ENCODE peak calls at places on chromosomes 13 and 19, in five cellular contexts. One of them, this sample, is unnamed.

GRCh38 chr19:6851359-6851758 is 36.0 kb upstream of the ADGRE1 start:
- DNase-seq in fibroblast of the aortic adventitia: no peak
- DNase-seq in left ventricle myocardium inferior: no peak
- DNase-seq in AG04450: no peak
- DNase-seq in A549: no peak
- DNase-seq in this sample: no peak

GRCh38 chr19:3366761-3367571 is 583 bp downstream of the NFIC start:
- DNase-seq in fibroblast of the aortic adventitia: no peak
- DNase-seq in A549: no peak
- DNase-seq in left ventricle myocardium inferior: peak
- DNase-seq in AG04450: no peak
- DNase-seq in this sample: peak

GRCh38 chr13:29154390-29154789 is 334.3 kb downstream of the MTUS2 start:
- DNase-seq in fibroblast of the aortic adventitia: no peak
- DNase-seq in left ventricle myocardium inferior: no peak
- DNase-seq in AG04450: no peak
- DNase-seq in A549: no peak
- DNase-seq in this sample: no peak

GRCh38 chr13:80157261-80157942 is 183.5 kb downstream of the SPRY2 start:
- DNase-seq in left ventricle myocardium inferior: no peak
- DNase-seq in A549: no peak
- DNase-seq in AG04450: no peak
- DNase-seq in fibroblast of the aortic adventitia: peak
- DNase-seq in this sample: no peak

GRCh38 chr19:50255115-50255514 is 51.7 kb downstream of the MYH14 start:
- DNase-seq in AG04450: no peak
- DNase-seq in fibroblast of the aortic adventitia: no peak
- DNase-seq in A549: no peak
- DNase-seq in left ventricle myocardium inferior: no peak
- DNase-seq in this sample: no peak

GRCh38 chr13:112078879-112079526 is 12.1 kb downstream of the SOX1 start:
- DNase-seq in AG04450: no peak
- DNase-seq in fibroblast of the aortic adventitia: no peak
- DNase-seq in left ventricle myocardium inferior: no peak
- DNase-seq in A549: no peak
- DNase-seq in this sample: no peak

GRCh38 chr13:108020027-108020426 is 195.3 kb downstream of the LIG4 start:
- DNase-seq in left ventricle myocardium inferior: no peak
- DNase-seq in A549: no peak
- DNase-seq in AG04450: no peak
- DNase-seq in fibroblast of the aortic adventitia: no peak
- DNase-seq in this sample: no peak

GRCh38 chr19:2207991-2208860 is 27.9 kb downstream of the PLEKHJ1 start:
- DNase-seq in left ventricle myocardium inferior: peak
- DNase-seq in fibroblast of the aortic adventitia: peak
- DNase-seq in AG04450: no peak
- DNase-seq in A549: peak
- DNase-seq in this sample: no peak

GRCh38 chr19:12564016-12564664 is 12.9 kb upstream of the ZNF564 start:
- DNase-seq in fibroblast of the aortic adventitia: peak
- DNase-seq in AG04450: peak
- DNase-seq in left ventricle myocardium inferior: peak
- DNase-seq in A549: peak
- DNase-seq in this sample: peak

GRCh38 chr19:39166571-39167391 is 30.0 kb upstream of the NCCRP1 start:
- DNase-seq in AG04450: no peak
- DNase-seq in left ventricle myocardium inferior: peak
- DNase-seq in fibroblast of the aortic adventitia: no peak
- DNase-seq in A549: no peak
- DNase-seq in this sample: no peak

GRCh38 chr13:112159575-112160547 is 92.9 kb downstream of the SOX1 start:
- DNase-seq in A549: no peak
- DNase-seq in fibroblast of the aortic adventitia: no peak
- DNase-seq in left ventricle myocardium inferior: no peak
- DNase-seq in AG04450: no peak
- DNase-seq in this sample: peak

GRCh38 chr13:113970810-113971470 is 2.9 kb downstream of the C13orf46 start:
- DNase-seq in A549: no peak
- DNase-seq in fibroblast of the aortic adventitia: peak
- DNase-seq in left ventricle myocardium inferior: peak
- DNase-seq in AG04450: peak
- DNase-seq in this sample: no peak

GRCh38 chr19:18291019-18291524 is 9.7 kb upstream of the JUND start:
- DNase-seq in fibroblast of the aortic adventitia: peak
- DNase-seq in A549: no peak
- DNase-seq in AG04450: no peak
- DNase-seq in left ventricle myocardium inferior: peak
- DNase-seq in this sample: no peak
- TF ChIP-seq CTCF in fibroblast of the aortic adventitia: no peak
- TF ChIP-seq CTCF in A549: no peak
- TF ChIP-seq CTCF in AG04450: no peak
- TF ChIP-seq CTCF in left ventricle myocardium inferior: no peak
- TF ChIP-seq CTCF in this sample: no peak

GRCh38 chr13:27182844-27183497 is 11.4 kb upstream of the USP12 start:
- DNase-seq in AG04450: no peak
- DNase-seq in A549: peak
- DNase-seq in fibroblast of the aortic adventitia: peak
- DNase-seq in left ventricle myocardium inferior: peak
- DNase-seq in this sample: peak

GRCh38 chr13:27182054-27182453 is 10.4 kb upstream of the USP12 start:
- DNase-seq in AG04450: no peak
- DNase-seq in A549: no peak
- DNase-seq in fibroblast of the aortic adventitia: no peak
- DNase-seq in left ventricle myocardium inferior: no peak
- DNase-seq in this sample: no peak

GRCh38 chr13:27174766-27175455 is 3.3 kb upstream of the USP12 start:
- DNase-seq in fibroblast of the aortic adventitia: no peak
- DNase-seq in left ventricle myocardium inferior: no peak
- DNase-seq in AG04450: no peak
- DNase-seq in A549: no peak
- DNase-seq in this sample: no peak

GRCh38 chr13:27176772-27177171 is 5.2 kb upstream of the USP12 start:
- DNase-seq in A549: no peak
- DNase-seq in AG04450: no peak
- DNase-seq in left ventricle myocardium inferior: no peak
- DNase-seq in fibroblast of the aortic adventitia: no peak
- DNase-seq in this sample: no peak

GRCh38 chr13:27177852-27178251 is 6.2 kb upstream of the USP12 start:
- DNase-seq in left ventricle myocardium inferior: no peak
- DNase-seq in A549: no peak
- DNase-seq in fibroblast of the aortic adventitia: no peak
- DNase-seq in AG04450: no peak
- DNase-seq in this sample: no peak
- H3K4me3 ChIP-seq in left ventricle myocardium inferior: no peak
- H3K4me3 ChIP-seq in A549: no peak
- H3K4me3 ChIP-seq in fibroblast of the aortic adventitia: no peak
- H3K4me3 ChIP-seq in AG04450: no peak
- H3K4me3 ChIP-seq in this sample: no peak

DNA sequence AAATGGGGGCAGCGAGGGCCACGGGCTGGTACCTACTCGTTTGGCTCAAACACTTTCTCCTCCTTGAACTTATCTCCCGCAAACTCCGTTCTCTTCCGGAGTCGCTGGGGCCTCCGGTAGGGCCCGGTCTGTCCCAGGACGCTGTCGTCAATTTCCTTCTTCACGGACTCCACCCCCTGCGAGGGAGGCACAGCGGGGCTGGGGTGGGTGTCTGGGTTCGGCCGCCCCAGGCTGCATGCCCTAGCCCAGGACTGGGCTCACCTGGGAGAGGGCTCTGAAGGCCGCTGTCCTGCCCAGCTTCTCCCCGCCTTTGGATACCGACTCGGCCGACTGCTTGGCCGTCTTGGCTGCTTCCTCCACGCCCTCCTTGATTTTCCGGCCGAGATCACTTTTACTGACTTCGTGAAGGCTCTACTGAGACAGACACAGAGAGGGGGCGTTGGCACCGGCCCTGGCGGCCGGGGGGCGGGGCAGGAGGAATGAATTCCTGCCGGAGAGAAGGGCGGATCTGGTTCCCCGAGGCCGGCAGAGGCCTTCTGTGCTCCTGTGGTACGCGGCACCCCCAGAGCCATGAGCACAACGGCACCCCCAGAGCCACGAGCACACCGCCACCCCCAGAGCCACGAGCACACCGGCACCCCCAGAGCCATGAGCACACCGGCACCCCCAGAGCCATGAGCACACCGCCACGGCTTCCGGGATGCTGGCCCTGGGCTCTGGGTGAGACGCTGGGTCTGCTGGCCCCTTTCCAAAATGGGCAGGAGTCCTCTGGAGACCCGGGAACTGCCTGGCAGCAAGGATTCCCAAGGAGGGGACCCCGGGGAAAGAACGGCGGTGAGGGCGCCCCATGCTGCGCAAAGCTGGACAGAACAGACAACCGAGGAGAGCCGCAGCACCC is 8.1 kb upstream of the CTXN1 start:
- DNase-seq in left ventricle myocardium inferior: no peak
- DNase-seq in A549: no peak
- DNase-seq in AG04450: no peak
- DNase-seq in fibroblast of the aortic adventitia: no peak
- DNase-seq in this sample: no peak
- TF ChIP-seq CTCF in left ventricle myocardium inferior: no peak
- TF ChIP-seq CTCF in A549: no peak
- TF ChIP-seq CTCF in AG04450: no peak
- TF ChIP-seq CTCF in fibroblast of the aortic adventitia: no peak
- TF ChIP-seq CTCF in this sample: no peak

GRCh38 chr19:58500242-58500641 is 11.6 kb downstream of the SLC27A5 start:
- DNase-seq in AG04450: no peak
- DNase-seq in A549: no peak
- DNase-seq in fibroblast of the aortic adventitia: no peak
- DNase-seq in left ventricle myocardium inferior: no peak
- DNase-seq in this sample: no peak
- H3K4me3 ChIP-seq in AG04450: peak
- H3K4me3 ChIP-seq in A549: peak
- H3K4me3 ChIP-seq in fibroblast of the aortic adventitia: peak
- H3K4me3 ChIP-seq in left ventricle myocardium inferior: peak
- H3K4me3 ChIP-seq in this sample: no peak

DNA sequence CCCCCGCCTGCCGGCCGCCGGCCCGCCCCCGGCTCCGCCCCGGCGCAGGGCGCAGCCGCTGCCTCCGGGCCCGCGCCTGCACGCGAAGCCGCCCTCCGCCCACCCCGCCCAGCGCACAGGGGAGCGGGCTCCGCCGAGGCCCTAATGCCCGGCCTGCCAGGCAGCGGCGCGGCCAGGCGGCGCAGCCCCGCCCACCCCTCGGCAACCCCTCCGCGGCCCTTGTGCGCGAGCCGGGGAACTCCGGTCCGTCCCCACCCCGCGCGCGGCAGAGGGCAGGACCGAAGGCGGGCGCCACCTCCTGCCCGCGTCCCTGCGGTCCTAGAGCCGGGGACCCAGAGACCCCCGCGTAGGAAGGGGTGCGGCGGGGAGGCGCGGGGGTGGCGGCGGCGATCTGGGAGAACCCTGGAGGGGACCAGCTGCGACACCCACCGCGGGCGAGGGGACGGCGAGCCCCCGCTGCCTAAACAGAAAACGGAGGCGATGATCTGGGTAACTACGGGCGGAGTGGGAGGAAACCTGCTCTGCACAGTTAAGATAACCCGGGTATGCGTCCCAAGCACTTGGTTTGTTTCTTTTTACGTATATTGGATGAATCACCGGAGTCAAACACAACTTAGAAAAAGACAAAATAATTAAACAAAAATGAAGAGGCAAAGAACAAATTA is 351 bp upstream of the USP12 start:
- DNase-seq in AG04450: peak
- DNase-seq in A549: peak
- DNase-seq in left ventricle myocardium inferior: peak
- DNase-seq in fibroblast of the aortic adventitia: peak
- DNase-seq in this sample: peak
- TF ChIP-seq CTCF in AG04450: peak
- TF ChIP-seq CTCF in A549: no peak
- TF ChIP-seq CTCF in left ventricle myocardium inferior: peak
- TF ChIP-seq CTCF in fibroblast of the aortic adventitia: no peak
- TF ChIP-seq CTCF in this sample: no peak